ENCODE peak calls at places on chromosomes 2 and 18, in four cellular contexts. C is PC-9, T is HCT116, S is hepatocyte. I is an unnamed sample.

GRCh38 chr2:204197601-204198000 is 261.0 kb downstream of the ICOS start:
- DNase-seq in S (no peak), C (no peak), T (no peak), I (no peak)

GRCh38 chr2:189261431-189261841 is 81.9 kb upstream of the COL5A2 start:
- DNase-seq in C (no peak), S (no peak), T (no peak), I (no peak)

GRCh38 chr2:174666312-174666711 is 68.7 kb upstream of the WIPF1 start:
- DNase-seq in T (no peak), C (no peak), S (no peak), I (no peak)

GRCh38 chr2:196677404-196677803 is 37.9 kb downstream of the CCDC150 start:
- DNase-seq in S (peak), T (no peak), C (no peak), I (no peak)

GRCh38 chr18:48149020-48149685 is 218.7 kb upstream of the SMAD2 start:
- DNase-seq in S (no peak), C (no peak), T (no peak), I (no peak)

GRCh38 chr2:239155806-239156480 is 244.9 kb downstream of the HDAC4 start:
- DNase-seq in T (no peak), S (no peak), C (no peak), I (no peak)

GRCh38 chr2:86307431-86307830 is 30.0 kb downstream of the REEP1 start:
- DNase-seq in S (no peak), C (no peak), T (no peak), I (no peak)

GRCh38 chr2:186308347-186308746 is 177.7 kb upstream of the ZC3H15 start:
- DNase-seq in T (no peak), C (no peak), S (peak), I (no peak)

GRCh38 chr2:200156140-200156858 is 150.2 kb upstream of the SPATS2L start:
- DNase-seq in C (peak), S (peak), T (no peak), I (no peak)

GRCh38 chr2:230306474-230306873 is 20.5 kb upstream of the SP140L start:
- DNase-seq in T (no peak), S (no peak), C (no peak), I (no peak)

GRCh38 chr2:144354953-144355352 is 165.0 kb downstream of the ZEB2 start:
- DNase-seq in T (no peak), C (no peak), S (no peak), I (no peak)

GRCh38 chr2:5959836-5960820 is 267.9 kb downstream of the SOX11 start:
- DNase-seq in T (no peak), C (no peak), S (no peak), I (no peak)

GRCh38 chr2:166784296-166784946 is 103.9 kb upstream of the XIRP2 start:
- DNase-seq in T (no peak), C (no peak), S (peak), I (no peak)

GRCh38 chr2:113175101-113175628 is 1.4 kb downstream of the PSD4 start:
- DNase-seq in S (no peak), C (no peak), T (no peak), I (no peak)

GRCh38 chr2:98465456-98466201 is 21.0 kb downstream of the INPP4A start:
- DNase-seq in S (peak), C (peak), T (no peak), I (no peak)

GRCh38 chr2:53170463-53170862 is 597.1 kb upstream of the CHAC2 start:
- DNase-seq in T (no peak), S (no peak), C (no peak), I (no peak)

GRCh38 chr2:28621172-28622100 is 125.6 kb downstream of the PLB1 start:
- DNase-seq in S (peak), C (peak), T (peak), I (peak)

GRCh38 chr18:24170389-24170788 is 31.5 kb downstream of the CABYR start:
- DNase-seq in T (no peak), C (no peak), S (no peak), I (no peak)

GRCh38 chr2:12335185-12335584 is 381.6 kb upstream of the TRIB2 start:
- DNase-seq in S (no peak), T (no peak), C (no peak), I (no peak)

GRCh38 chr2:223897669-223898314 is 47.3 kb downstream of the WDFY1 start:
- DNase-seq in S (no peak), C (no peak), T (no peak), I (no peak)

GRCh38 chr2:22998368-22998767 is 386.6 kb upstream of the KLHL29 start:
- DNase-seq in C (no peak), T (no peak), S (no peak), I (no peak)

GRCh38 chr2:98790221-98790620 is 59.3 kb upstream of the MGAT4A start:
- DNase-seq in S (no peak), T (no peak), C (no peak), I (no peak)

GRCh38 chr2:56263876-56264275 is 80.1 kb downstream of the CCDC85A start:
- DNase-seq in T (no peak), C (no peak), S (no peak), I (no peak)

GRCh38 chr2:11179899-11180298 is 24.6 kb downstream of the SLC66A3 start:
- DNase-seq in C (no peak), T (no peak), S (no peak), I (no peak)

GRCh38 chr2:33491685-33492084 is 15.2 kb downstream of the RASGRP3 start:
- DNase-seq in T (no peak), C (no peak), S (peak), I (peak)

GRCh38 chr2:33488178-33488690 is 11.8 kb downstream of the RASGRP3 start:
- DNase-seq in S (no peak), C (no peak), T (no peak), I (no peak)

GRCh38 chr2:33492735-33493134 is 16.3 kb downstream of the RASGRP3 start:
- DNase-seq in T (no peak), S (no peak), C (no peak), I (no peak)

GRCh38 chr2:33488715-33489540 is 12.5 kb downstream of the RASGRP3 start:
- DNase-seq in S (no peak), T (no peak), C (no peak), I (no peak)

GRCh38 chr2:33489835-33490431 is 13.5 kb downstream of the RASGRP3 start:
- DNase-seq in S (no peak), T (no peak), C (no peak), I (no peak)
- TF ChIP-seq EZH2 in S (no peak), T (no peak), C (no peak), I (no peak)

GRCh38 chr2:20106746-20107145 is 55.3 kb upstream of the LAPTM4A start:
- DNase-seq in C (peak), S (peak), T (no peak), I (peak)
- TF ChIP-seq EZH2 in C (no peak), S (no peak), T (no peak), I (no peak)

DNA sequence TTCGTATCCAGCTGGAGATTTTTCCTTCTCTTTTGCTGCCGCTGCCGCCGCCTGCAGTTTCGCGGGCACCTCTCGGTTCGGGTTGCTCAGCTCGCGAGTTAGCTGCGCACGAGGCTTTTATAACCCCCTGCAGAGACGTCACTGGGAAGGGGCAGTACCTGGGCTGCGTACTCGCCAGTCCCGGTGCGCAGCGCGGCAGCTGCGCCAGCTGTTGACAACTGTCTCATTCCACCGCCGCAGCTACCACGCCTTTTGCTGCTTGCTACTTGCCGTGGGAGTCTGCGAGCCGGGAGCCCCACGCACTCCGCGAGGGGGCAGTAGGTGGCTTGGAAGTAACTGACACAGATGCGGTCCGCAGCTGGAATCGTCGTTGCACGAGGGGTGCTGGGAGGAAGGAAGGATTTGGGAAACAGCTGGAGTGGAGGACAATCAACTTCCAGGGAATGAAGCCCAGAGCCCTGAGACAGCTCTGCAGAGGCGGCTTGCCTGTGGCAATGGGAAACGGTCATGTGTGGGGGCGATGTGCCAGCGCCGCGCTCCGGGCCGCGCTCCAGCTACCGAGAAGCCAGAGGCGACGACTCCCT is at the start of gene TACR1:
- DNase-seq in S (peak), C (peak), T (no peak), I (peak)
- TF ChIP-seq EZH2 in S (no peak), C (no peak), T (no peak), I (peak)

DNA sequence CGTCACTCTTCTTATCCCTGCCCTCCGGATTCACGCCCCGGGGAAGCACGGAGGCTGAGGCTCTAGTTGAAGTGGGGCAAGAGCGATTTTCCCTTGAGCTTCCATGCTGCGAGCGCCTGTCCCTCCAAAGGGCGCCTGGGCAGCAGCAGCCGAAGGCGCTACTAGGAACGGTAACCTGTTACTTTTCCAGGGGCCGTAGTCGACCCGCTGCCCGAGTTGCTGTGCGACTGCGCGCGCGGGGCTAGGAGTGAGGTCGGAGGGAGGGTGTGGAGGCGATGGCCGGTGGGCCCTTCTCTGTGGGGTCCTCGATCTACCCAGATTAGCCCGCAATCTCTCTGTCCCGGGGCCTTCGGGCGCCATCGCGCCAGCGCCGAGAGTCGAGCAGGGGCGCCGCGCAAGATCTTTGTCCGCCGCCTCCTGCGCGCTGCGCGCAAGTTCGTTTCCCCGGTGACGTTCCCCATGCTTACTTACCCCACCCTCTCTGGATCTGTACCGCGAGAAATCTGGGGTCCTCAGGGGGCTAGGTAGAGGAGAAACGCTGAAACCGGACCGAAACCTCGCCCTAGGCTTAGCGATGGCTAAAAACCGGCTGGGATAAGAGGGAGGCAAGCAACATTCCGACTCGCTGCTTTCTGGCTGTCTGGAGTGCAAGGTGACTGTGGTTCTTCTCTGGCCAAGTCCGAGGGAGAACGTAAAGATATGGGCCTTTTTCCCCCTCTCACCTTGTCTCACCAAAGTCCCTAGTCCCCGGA is 736 bp downstream of the GAD1 start:
- DNase-seq in C (peak), S (no peak), T (no peak), I (peak)
- TF ChIP-seq EZH2 in C (no peak), S (no peak), T (no peak), I (peak)

GRCh38 chr2:15941970-15942710 is 1.8 kb downstream of the MYCN start:
- DNase-seq in S (peak), C (no peak), T (no peak), I (peak)

GRCh38 chr2:15939854-15940660 is at the start of gene MYCN:
- DNase-seq in T (no peak), S (peak), C (no peak), I (peak)

GRCh38 chr2:15942711-15943345 is 2.5 kb downstream of the MYCN start:
- DNase-seq in T (no peak), C (no peak), S (no peak), I (no peak)

GRCh38 chr2:15940661-15941482 is 522 bp downstream of the MYCN start:
- DNase-seq in C (no peak), T (no peak), S (no peak), I (peak)

DNA sequence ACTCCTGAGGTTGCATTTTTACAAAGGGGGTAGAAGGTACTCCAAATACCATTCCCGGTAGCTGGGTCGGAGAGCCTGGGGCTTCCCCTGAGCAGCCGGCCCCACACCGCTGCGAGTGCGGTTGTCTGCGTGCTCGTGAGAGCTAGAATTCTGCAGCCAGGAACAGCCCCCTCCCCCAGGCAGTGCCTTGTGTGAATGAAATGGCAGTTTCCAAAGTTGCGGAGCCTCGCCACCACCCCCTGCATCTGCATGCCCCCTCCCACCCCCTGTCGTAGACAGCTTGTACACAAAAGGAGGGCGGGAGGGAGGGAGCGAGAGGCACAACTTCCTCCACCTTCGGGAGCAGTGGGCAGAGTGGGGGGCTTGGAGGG is 1.1 kb downstream of the MYCN start:
- DNase-seq in S (peak), C (no peak), T (no peak), I (peak)
- TF ChIP-seq EZH2 in S (no peak), C (no peak), T (no peak), I (no peak)

GRCh38 chr18:61824733-61825363 is 68.0 kb downstream of the RNF152 start:
- DNase-seq in C (no peak), T (no peak), S (peak), I (no peak)

GRCh38 chr18:61821748-61822147 is 71.1 kb downstream of the RNF152 start:
- DNase-seq in T (no peak), S (no peak), C (no peak), I (no peak)

GRCh38 chr18:61820842-61821241 is 72.0 kb downstream of the RNF152 start:
- DNase-seq in T (no peak), S (no peak), C (no peak), I (no peak)

GRCh38 chr18:61823595-61823994 is 69.2 kb downstream of the RNF152 start:
- DNase-seq in T (no peak), C (no peak), S (no peak), I (no peak)

GRCh38 chr18:61822879-61823278 is 69.9 kb downstream of the RNF152 start:
- DNase-seq in S (no peak), C (no peak), T (no peak), I (no peak)
- TF ChIP-seq EZH2 in S (no peak), C (no peak), T (no peak), I (no peak)

DNA sequence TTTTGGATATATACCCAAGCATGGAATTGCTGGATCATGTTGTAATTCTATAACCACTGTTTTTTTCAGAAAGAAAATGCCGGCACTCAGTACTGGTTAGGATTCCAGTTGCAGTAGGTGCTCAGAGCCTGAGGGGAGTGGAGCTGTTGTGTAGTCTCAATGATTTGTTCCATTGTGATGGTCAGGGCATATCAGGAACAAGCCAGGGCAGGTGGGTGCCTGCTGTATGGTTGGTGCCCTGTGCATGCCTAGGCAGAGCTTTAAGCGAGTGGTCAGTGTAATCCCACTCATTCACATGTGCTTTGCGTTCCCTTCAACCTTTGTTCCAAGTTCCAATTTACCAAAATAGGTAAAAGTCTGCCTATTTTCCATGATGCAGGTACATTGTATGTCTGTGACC is 100.9 kb downstream of the FHOD3 start:
- DNase-seq in C (no peak), S (no peak), T (no peak), I (no peak)
- TF ChIP-seq EZH2 in C (no peak), S (no peak), T (no peak), I (no peak)

DNA sequence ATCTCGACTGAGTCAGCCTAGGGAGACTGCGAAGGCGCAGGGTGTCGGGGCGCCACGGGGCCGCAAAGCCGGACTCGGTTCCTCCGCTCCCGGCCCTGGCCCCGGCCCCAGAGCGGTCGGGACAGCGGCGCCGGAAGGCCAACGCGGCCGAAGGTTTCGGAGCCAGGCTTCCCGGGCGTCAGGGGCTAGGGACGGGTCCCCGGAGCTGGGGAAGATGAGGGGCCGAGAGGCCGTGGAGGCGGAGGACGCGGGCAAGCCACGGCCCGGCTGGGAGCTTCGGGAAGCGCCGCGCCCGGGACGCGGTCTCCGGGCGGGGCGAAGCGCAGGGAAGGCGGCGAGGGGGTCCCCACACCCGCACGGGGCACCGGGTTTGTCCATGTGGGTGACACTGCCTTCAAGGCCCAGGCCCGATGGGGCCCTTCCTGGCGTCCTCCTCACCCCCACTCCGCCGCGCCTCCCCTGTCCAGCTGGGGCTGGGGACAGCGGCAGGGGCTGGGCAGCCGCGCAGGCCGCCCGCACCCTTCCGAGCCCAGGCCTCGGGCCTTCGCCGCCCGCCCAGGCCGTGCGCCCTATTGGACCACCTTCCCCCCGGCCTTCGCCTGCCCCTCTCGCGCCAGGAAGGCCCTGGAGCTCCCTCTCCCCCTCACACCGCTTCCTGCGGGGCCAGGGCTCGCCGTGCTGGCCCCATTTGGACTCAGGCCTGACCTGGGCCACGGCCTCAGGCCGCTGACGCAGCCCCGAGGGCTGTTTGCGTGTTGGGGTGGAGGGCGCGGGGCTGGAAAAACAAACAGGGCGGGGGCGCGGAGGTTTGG is 12.6 kb upstream of the SIX3 start:
- DNase-seq in C (no peak), S (no peak), T (no peak), I (peak)
- TF ChIP-seq EZH2 in C (no peak), S (peak), T (no peak), I (peak)

DNA sequence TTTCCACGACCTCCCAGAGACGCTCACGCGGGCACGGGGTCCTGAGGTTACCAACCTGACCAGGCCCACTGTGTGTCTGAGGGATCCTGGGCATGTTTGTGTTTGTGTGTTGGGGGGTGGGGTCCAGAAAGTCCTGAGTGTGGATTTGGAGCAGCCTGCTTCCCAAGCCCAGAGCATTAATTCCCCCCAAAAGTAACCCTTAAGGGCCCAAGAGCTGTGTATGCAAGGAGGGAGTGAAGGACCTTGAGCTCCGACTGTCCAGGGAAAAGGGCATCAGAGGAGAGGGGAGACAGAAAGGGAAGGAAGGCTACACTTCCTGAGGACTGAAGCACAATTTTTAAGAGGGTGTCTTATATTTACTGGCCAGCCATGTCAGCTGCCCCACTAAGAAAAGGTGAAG is 5.2 kb upstream of the SIX3 start:
- DNase-seq in T (no peak), C (no peak), S (no peak), I (no peak)
- TF ChIP-seq EZH2 in T (no peak), C (no peak), S (no peak), I (no peak)